ENCODE peak calls at places on chromosome 19, in seven cellular contexts. M is anterior cingulate cortex; Q is astrocyte of the hippocampus; S is COR-L47; Z is stimulated activated naive CD4-positive, alpha-beta T cell; L is central memory CD4-positive, alpha-beta T cell; X is GM23248. F is an unnamed sample.

GRCh38 chr19:33437351-33438015 is 64.0 kb downstream of the CEBPG start:
- DNase-seq in Z (no peak), L (no peak), Q (no peak), X (peak; percentile 20), S (peak; percentile 75), M (no peak), F (no peak)

GRCh38 chr19:49059056-49059455 is 1.5 kb upstream of the CGB7 start:
- DNase-seq in M (no peak), X (no peak), L (no peak), S (no peak), Z (no peak), Q (no peak), F (no peak)

GRCh38 chr19:33513424-33513823 is 8.2 kb downstream of the PEPD start:
- DNase-seq in X (no peak), S (no peak), M (no peak), Q (no peak), L (no peak), Z (no peak), F (no peak)

GRCh38 chr19:45670670-45671453 is 2.8 kb downstream of the GIPR start:
- DNase-seq in M (peak; percentile 49), Q (peak; percentile 66), X (peak; percentile 77), L (no peak), Z (no peak), S (no peak), F (peak; percentile 79)

GRCh38 chr19:3866798-3867638 is 1.8 kb downstream of the ZFR2 start:
- DNase-seq in S (no peak), Q (no peak), X (no peak), M (no peak), L (no peak), Z (no peak), F (no peak)

GRCh38 chr19:13839938-13840750 is 36.8 kb upstream of the NANOS3 start:
- DNase-seq in M (no peak), Z (no peak), S (no peak), L (peak; percentile 50), Q (peak; percentile 75), X (peak; percentile 94), F (no peak)

GRCh38 chr19:33227242-33227650 is 1.6 kb upstream of the SLC7A10 start:
- DNase-seq in Q (peak; percentile 77), L (no peak), S (no peak), Z (no peak), X (no peak), M (no peak), F (no peak)

GRCh38 chr19:32876919-32877285 is 7.3 kb upstream of the SLC7A9 start:
- DNase-seq in Q (peak; percentile 55), S (no peak), L (no peak), X (no peak), Z (no peak), M (no peak), F (no peak)

GRCh38 chr19:1019980-1020867 is 699 bp downstream of the TMEM259 start:
- DNase-seq in S (no peak), M (no peak), Z (no peak), X (no peak), Q (no peak), L (no peak), F (no peak)

GRCh38 chr19:32224371-32225244 is 120.8 kb upstream of the ZNF507 start:
- DNase-seq in M (no peak), X (peak; percentile 71), Z (peak; percentile 50), L (peak; percentile 19), Q (peak; percentile 78), S (no peak), F (peak; percentile 76)

GRCh38 chr19:40567750-40568494 is 8.8 kb upstream of the SHKBP1 start:
- DNase-seq in L (no peak), S (no peak), Z (no peak), M (no peak), X (peak; percentile 35), Q (no peak), F (no peak)

GRCh38 chr19:45512881-45513483 is 5.7 kb downstream of the VASP start:
- DNase-seq in M (no peak), X (no peak), S (no peak), Q (no peak), L (no peak), Z (no peak), F (no peak)

GRCh38 chr19:30330266-30330665 is 41.9 kb upstream of the ZNF536 start:
- DNase-seq in L (no peak), Q (no peak), S (no peak), M (no peak), Z (no peak), X (no peak), F (no peak)

GRCh38 chr19:45391346-45391745 is 13.5 kb downstream of the PPP1R13L start:
- DNase-seq in M (no peak), Z (no peak), X (peak; percentile 28), S (no peak), Q (no peak), L (no peak), F (no peak)